ENCODE peak calls at places on chromosomes 7 and 10, in nine cellular contexts. G is body of pancreas; C is SK-N-SH; X is effector memory CD4-positive, alpha-beta T cell; H is CD8-positive, alpha-beta T cell; F is OCI-LY7; D is fibroblast of lung; N is RWPE2; Z is IMR-90. A is an unnamed sample.

GRCh38 chr7:115097175-115097671 is 175.3 kb downstream of the MDFIC start:
- DNase-seq in X (no peak), D (peak; percentile 89), N (no peak), H (no peak), G (no peak), Z (peak; percentile 86), F (no peak), C (no peak), A (no peak)

GRCh38 chr7:123824754-123825067 is 20.3 kb upstream of the HYAL4 start:
- DNase-seq in F (no peak), G (no peak), H (no peak), X (no peak), N (no peak), C (no peak), D (no peak), Z (no peak), A (no peak)

GRCh38 chr10:69335063-69335587 is 56.8 kb downstream of the HK1 start:
- DNase-seq in C (no peak), Z (no peak), G (no peak), F (no peak), N (no peak), H (no peak), X (no peak), D (no peak), A (no peak)

GRCh38 chr10:6145414-6145978 is 56.7 kb downstream of the RBM17 start:
- DNase-seq in C (peak; percentile 73), Z (no peak), F (peak; percentile 38), H (no peak), X (no peak), D (no peak), N (no peak), G (no peak), A (no peak)

GRCh38 chr10:70816220-70816894 is 609 bp downstream of the SGPL1 start:
- DNase-seq in X (peak; percentile 5), F (peak; percentile 35), D (peak; percentile 93), H (peak; percentile 17), G (peak; percentile 70), N (peak; percentile 76), Z (peak; percentile 91), C (peak; percentile 89), A (no peak)

GRCh38 chr10:131770946-131771633 is 129.7 kb upstream of the PPP2R2D start:
- DNase-seq in D (no peak), N (peak; percentile 44), F (no peak), X (no peak), G (no peak), H (no peak), C (no peak), Z (no peak), A (no peak)

GRCh38 chr7:2138146-2138765 is 94.5 kb downstream of the MAD1L1 start:
- DNase-seq in G (no peak), H (peak; percentile 46), C (peak; percentile 85), Z (no peak), D (no peak), F (no peak), N (no peak), X (no peak), A (no peak)

GRCh38 chr7:102393467-102393866 is 2.7 kb upstream of the PRKRIP1 start:
- DNase-seq in X (no peak), G (no peak), C (no peak), N (no peak), H (no peak), D (peak; percentile 64), F (no peak), Z (no peak), A (no peak)

GRCh38 chr10:110758898-110759297 is 112.8 kb upstream of the PDCD4 start:
- DNase-seq in H (no peak), Z (peak; percentile 62), G (no peak), C (no peak), N (no peak), X (no peak), F (no peak), D (peak; percentile 85), A (no peak)

GRCh38 chr10:79210672-79211071 is 136.6 kb upstream of the PPIF start:
- DNase-seq in F (no peak), H (no peak), N (no peak), C (no peak), G (no peak), Z (no peak), X (no peak), D (no peak), A (no peak)

GRCh38 chr7:155815332-155816191 is 3.3 kb upstream of the SHH start:
- DNase-seq in H (peak; percentile 46), G (peak; percentile 75), F (peak; percentile 63), X (no peak), Z (peak; percentile 43), C (peak; percentile 77), D (peak; percentile 36), N (peak; percentile 75), A (no peak)

GRCh38 chr10:95756061-95756751 is at the start of gene ENTPD1:
- DNase-seq in G (no peak), N (no peak), H (no peak), F (peak; percentile 64), Z (peak; percentile 12), C (no peak), X (no peak), D (no peak), A (no peak)

GRCh38 chr7:101017099-101017777 is 2.6 kb upstream of the MUC17 start:
- DNase-seq in H (peak; percentile 70), G (peak; percentile 35), F (peak; percentile 26), N (peak; percentile 87), D (peak; percentile 79), X (peak; percentile 43), C (peak; percentile 82), Z (peak; percentile 84), A (no peak)

GRCh38 chr10:103598654-103599115 is 105.2 kb downstream of the NEURL1 start:
- DNase-seq in F (peak; percentile 55), G (peak; percentile 59), X (no peak), Z (peak; percentile 82), D (peak; percentile 53), N (no peak), C (peak; percentile 88), H (no peak), A (no peak)

GRCh38 chr7:84524714-84525694 is 330.4 kb upstream of the SEMA3A start:
- DNase-seq in X (no peak), C (no peak), N (no peak), D (peak; percentile 70), H (no peak), Z (peak; percentile 88), F (no peak), G (no peak), A (no peak)

GRCh38 chr10:127163632-127164031 is 32.8 kb downstream of the INSYN2A start:
- DNase-seq in G (no peak), H (no peak), N (no peak), Z (no peak), X (no peak), F (no peak), C (peak; percentile 30), D (no peak), A (no peak)

GRCh38 chr10:44857363-44858016 is 53.6 kb upstream of the TMEM72 start:
- DNase-seq in G (peak; percentile 71), C (peak; percentile 85), Z (peak; percentile 84), F (peak; percentile 56), H (peak; percentile 46), X (no peak), D (peak; percentile 98), N (no peak), A (no peak)

GRCh38 chr7:87218941-87219544 is 489 bp downstream of the TMEM243 start:
- DNase-seq in Z (peak; percentile 34), D (peak; percentile 49), G (peak; percentile 47), X (peak; percentile 27), N (no peak), C (peak; percentile 60), H (no peak), F (peak; percentile 87), A (no peak)

GRCh38 chr7:54932818-54933543 is 85.8 kb upstream of the EGFR start:
- DNase-seq in Z (peak; percentile 66), G (peak; percentile 79), X (no peak), H (no peak), N (no peak), F (no peak), C (peak; percentile 96), D (peak; percentile 80), A (no peak)

GRCh38 chr7:114048386-114049235 is 129.8 kb upstream of the PPP1R3A start:
- DNase-seq in X (no peak), F (peak; percentile 10), N (no peak), H (no peak), D (peak; percentile 45), C (peak; percentile 16), Z (peak; percentile 23), G (no peak), A (no peak)

GRCh38 chr7:99571768-99572167 is 13.3 kb downstream of the ZNF655 start:
- DNase-seq in D (no peak), F (no peak), G (no peak), X (no peak), H (no peak), Z (no peak), C (no peak), N (no peak), A (no peak)
- H3K36me3 ChIP-seq in D (peaks cover 14% of the 10 kb centered on the region), F (peaks cover 59% of the 10 kb centered on the region), G (no peaks in the 10 kb centered on the region), X (peaks cover 18% of the 10 kb centered on the region), H (peaks cover 20% of the 10 kb centered on the region), Z (peaks cover 35% of the 10 kb centered on the region), C (peaks cover 78% of the 10 kb centered on the region), N (peaks cover 78% of the 10 kb centered on the region), A (peaks cover 4% of the 10 kb centered on the region)

DNA sequence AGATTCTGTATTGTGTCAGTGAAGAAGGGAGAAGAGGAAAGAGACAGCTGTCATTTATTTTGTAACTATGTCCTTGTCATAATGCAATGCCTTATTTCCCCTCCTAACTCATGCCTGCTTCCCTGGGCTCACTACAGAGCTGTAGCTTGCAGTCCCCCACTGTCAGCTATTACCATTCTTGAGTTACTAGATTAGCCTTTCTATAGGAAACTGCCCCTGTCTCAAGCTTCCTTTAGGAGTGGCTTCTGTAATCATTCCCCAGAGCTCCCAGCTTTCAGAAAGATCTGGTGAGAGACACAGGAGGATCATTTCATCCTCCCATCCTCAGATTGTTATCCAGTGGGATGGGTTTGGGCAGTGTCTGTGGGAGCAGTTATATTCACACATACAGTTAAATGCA is 32.4 kb upstream of the SMKR1 start:
- DNase-seq in X (no peak), D (no peak), Z (no peak), N (no peak), G (no peak), C (peak; percentile 34), F (no peak), H (no peak), A (no peak)
- H3K36me3 ChIP-seq in X (no peaks in the 10 kb centered on the region), D (no peaks in the 10 kb centered on the region), Z (no peaks in the 10 kb centered on the region), N (peaks cover 25% of the 10 kb centered on the region), G (no peaks in the 10 kb centered on the region), C (no peaks in the 10 kb centered on the region), F (no peaks in the 10 kb centered on the region), H (no peaks in the 10 kb centered on the region), A (no peaks in the 10 kb centered on the region)

GRCh38 chr7:129657363-129657762 is 45.8 kb downstream of the NRF1 start:
- DNase-seq in N (peak; percentile 56), H (no peak), X (no peak), G (no peak), D (peak; percentile 30), F (no peak), C (no peak), Z (no peak), A (no peak)
- H3K36me3 ChIP-seq in N (peaks cover 32% of the 10 kb centered on the region), H (peaks cover 12% of the 10 kb centered on the region), X (peaks cover 39% of the 10 kb centered on the region), G (no peaks in the 10 kb centered on the region), D (peaks cover 3% of the 10 kb centered on the region), F (peaks cover 75% of the 10 kb centered on the region), C (peaks cover 47% of the 10 kb centered on the region), Z (peaks cover 22% of the 10 kb centered on the region), A (peaks cover 52% of the 10 kb centered on the region)

DNA sequence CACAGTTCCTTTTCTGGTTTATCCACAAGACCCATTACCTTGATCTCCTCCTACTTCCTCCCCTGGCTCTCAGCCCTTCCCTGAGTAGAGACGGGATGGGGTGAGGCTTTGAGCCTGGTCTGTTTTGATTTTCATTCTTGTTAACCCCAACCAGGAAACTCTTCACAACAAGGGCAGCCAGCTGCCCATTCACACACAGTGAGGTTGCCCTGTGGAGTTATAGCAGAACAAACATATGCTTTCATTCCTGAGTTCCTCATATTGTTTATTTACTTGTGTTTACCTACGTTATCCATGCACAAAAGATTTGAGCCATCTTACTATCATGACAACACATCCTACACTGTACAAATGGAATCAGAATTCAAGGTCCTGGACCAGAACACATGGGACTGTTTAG is 21.8 kb upstream of the BMPER start:
- DNase-seq in X (no peak), F (no peak), G (no peak), H (no peak), N (no peak), C (no peak), D (no peak), Z (no peak), A (no peak)
- H3K36me3 ChIP-seq in X (no peaks in the 10 kb centered on the region), F (no peaks in the 10 kb centered on the region), G (no peaks in the 10 kb centered on the region), H (no peaks in the 10 kb centered on the region), N (no peaks in the 10 kb centered on the region), C (no peaks in the 10 kb centered on the region), D (no peaks in the 10 kb centered on the region), Z (no peaks in the 10 kb centered on the region), A (no peaks in the 10 kb centered on the region)

A was measured in esophagus squamous epithelium.